ENCODE peak calls at places on chromosomes 4 and X, in six cellular contexts. Q is stimulated activated CD4-positive, alpha-beta T cell treated with anti-CD3 and anti-CD28 coated beads, Interleukin-4, amount 100 ng/mL, for 4 hours; M is stimulated activated CD8-positive, alpha-beta memory T cell treated with anti-CD3 and anti-CD28 coated beads, Interleukin-2, amount 100 ng/mL, for 1 hour; B is GM06990; U is natural killer cell; H is NCI-H510A treated with DMSO at 0.1 percent for 48 hours. D is an unnamed sample.

GRCh38 chr4:129008096-129008495 is 85.2 kb downstream of the SCLT1 start:
- DNase-seq in Q (no peak), M (no peak), B (no peak), U (no peak), H (no peak), D (no peak)

GRCh38 chr4:8840006-8840793 is 31.4 kb downstream of the HMX1 start:
- DNase-seq in Q (no peak), M (no peak), B (no peak), U (no peak), H (no peak), D (no peak)

GRCh38 chr4:12880844-12881243 is 603.3 kb downstream of the RAB28 start:
- DNase-seq in Q (no peak), M (no peak), B (no peak), U (no peak), H (no peak), D (no peak)

GRCh38 chr4:185520119-185520518 is 15.2 kb downstream of the PDLIM3 start:
- DNase-seq in Q (no peak), M (no peak), B (no peak), U (no peak), H (no peak), D (no peak)

GRCh38 chr4:180734753-180735432 is 1508.3 kb upstream of the TENM3 start:
- DNase-seq in Q (no peak), M (no peak), B (no peak), U (no peak), H (no peak), D (no peak)

GRCh38 chrX:66021758-66022741 is 17.8 kb downstream of the VSIG4 start:
- DNase-seq in Q (no peak), M (no peak), B (no peak), U (no peak), H (no peak), D (no peak)

GRCh38 chr4:6239486-6239885 is 30.2 kb upstream of the WFS1 start:
- DNase-seq in Q (no peak), M (no peak), B (no peak), U (no peak), H (no peak), D (no peak)

GRCh38 chrX:148928803-148929202 is 428.4 kb downstream of the AFF2 start:
- DNase-seq in Q (no peak), M (no peak), B (no peak), U (no peak), H (no peak), D (no peak)

GRCh38 chr4:56613101-56613862 is 67.8 kb downstream of the HOPX start:
- DNase-seq in Q (no peak), M (no peak), B (no peak), U (no peak), H (no peak), D (no peak)

GRCh38 chr4:145791988-145792387 is 112.0 kb downstream of the C4orf51 start:
- DNase-seq in Q (no peak), M (no peak), B (no peak), U (no peak), H (no peak), D (no peak)

GRCh38 chr4:68885545-68885944 is 66.1 kb downstream of the UGT2A3 start:
- DNase-seq in Q (no peak), M (no peak), B (no peak), U (no peak), H (no peak), D (no peak)

GRCh38 chrX:149036086-149036485 is 469.0 kb downstream of the IDS start:
- DNase-seq in Q (no peak), M (no peak), B (no peak), U (no peak), H (no peak), D (no peak)

D was measured in frontal cortex.